ENCODE peak calls at places on chromosomes 2 and 18, in six cellular contexts. One of them, this sample, is unnamed.
A peak's percentile ranks its signal among the peaks of the same experiment; 100 is the strongest.

GRCh38 chr2:79189465-79189864 is 29.9 kb upstream of the REG3A start:
- DNase-seq in nephron progenitor cell: no peak
- DNase-seq in EL: no peak
- DNase-seq in stimulated activated CD4-positive, alpha-beta T cell treated with anti-CD3 and anti-CD28 coated beads, Interleukin-2, amount 100 ng/mL, for 24 hours: no peak
- DNase-seq in sigmoid colon: no peak
- DNase-seq in uterus: no peak
- DNase-seq in this sample: no peak

GRCh38 chr2:118134650-118135049 is 46.4 kb downstream of the INSIG2 start:
- DNase-seq in EL: no peak
- DNase-seq in sigmoid colon: no peak
- DNase-seq in uterus: no peak
- DNase-seq in stimulated activated CD4-positive, alpha-beta T cell treated with anti-CD3 and anti-CD28 coated beads, Interleukin-2, amount 100 ng/mL, for 24 hours: no peak
- DNase-seq in nephron progenitor cell: no peak
- DNase-seq in this sample: no peak

GRCh38 chr2:54708584-54709340 is 14.7 kb upstream of the EML6 start:
- DNase-seq in stimulated activated CD4-positive, alpha-beta T cell treated with anti-CD3 and anti-CD28 coated beads, Interleukin-2, amount 100 ng/mL, for 24 hours: no peak
- DNase-seq in nephron progenitor cell: no peak
- DNase-seq in EL: no peak
- DNase-seq in sigmoid colon: peak; percentile 73
- DNase-seq in uterus: no peak
- DNase-seq in this sample: no peak

GRCh38 chr2:46686811-46687210 is 207.4 kb downstream of the TMEM247 start:
- DNase-seq in stimulated activated CD4-positive, alpha-beta T cell treated with anti-CD3 and anti-CD28 coated beads, Interleukin-2, amount 100 ng/mL, for 24 hours: no peak
- DNase-seq in uterus: no peak
- DNase-seq in nephron progenitor cell: no peak
- DNase-seq in EL: no peak
- DNase-seq in sigmoid colon: no peak
- DNase-seq in this sample: no peak

GRCh38 chr2:127061377-127062273 is 45.3 kb downstream of the BIN1 start:
- DNase-seq in uterus: peak; percentile 64
- DNase-seq in EL: peak; percentile 62
- DNase-seq in sigmoid colon: no peak
- DNase-seq in stimulated activated CD4-positive, alpha-beta T cell treated with anti-CD3 and anti-CD28 coated beads, Interleukin-2, amount 100 ng/mL, for 24 hours: no peak
- DNase-seq in nephron progenitor cell: no peak
- DNase-seq in this sample: no peak

GRCh38 chr2:143946436-143947385 is 573.2 kb downstream of the ZEB2 start:
- DNase-seq in uterus: no peak
- DNase-seq in stimulated activated CD4-positive, alpha-beta T cell treated with anti-CD3 and anti-CD28 coated beads, Interleukin-2, amount 100 ng/mL, for 24 hours: no peak
- DNase-seq in sigmoid colon: no peak
- DNase-seq in EL: peak; percentile 66
- DNase-seq in nephron progenitor cell: no peak
- DNase-seq in this sample: no peak

GRCh38 chr2:138707424-138708074 is 72.6 kb downstream of the NXPH2 start:
- DNase-seq in EL: peak; percentile 52
- DNase-seq in nephron progenitor cell: no peak
- DNase-seq in sigmoid colon: no peak
- DNase-seq in uterus: no peak
- DNase-seq in stimulated activated CD4-positive, alpha-beta T cell treated with anti-CD3 and anti-CD28 coated beads, Interleukin-2, amount 100 ng/mL, for 24 hours: no peak
- DNase-seq in this sample: no peak

GRCh38 chr2:1068241-1068640 is 117.6 kb downstream of the SNTG2 start:
- DNase-seq in sigmoid colon: no peak
- DNase-seq in stimulated activated CD4-positive, alpha-beta T cell treated with anti-CD3 and anti-CD28 coated beads, Interleukin-2, amount 100 ng/mL, for 24 hours: no peak
- DNase-seq in uterus: no peak
- DNase-seq in EL: no peak
- DNase-seq in nephron progenitor cell: no peak
- DNase-seq in this sample: no peak

GRCh38 chr18:10744653-10745052 is 218.8 kb downstream of the NAPG start:
- DNase-seq in stimulated activated CD4-positive, alpha-beta T cell treated with anti-CD3 and anti-CD28 coated beads, Interleukin-2, amount 100 ng/mL, for 24 hours: no peak
- DNase-seq in uterus: no peak
- DNase-seq in sigmoid colon: no peak
- DNase-seq in nephron progenitor cell: no peak
- DNase-seq in EL: no peak
- DNase-seq in this sample: no peak

GRCh38 chr2:42848270-42848669 is 55.9 kb upstream of the HAAO start:
- DNase-seq in nephron progenitor cell: no peak
- DNase-seq in sigmoid colon: no peak
- DNase-seq in stimulated activated CD4-positive, alpha-beta T cell treated with anti-CD3 and anti-CD28 coated beads, Interleukin-2, amount 100 ng/mL, for 24 hours: no peak
- DNase-seq in EL: no peak
- DNase-seq in uterus: no peak
- DNase-seq in this sample: no peak

GRCh38 chr2:42068571-42069178 is 20.9 kb downstream of the PKDCC start:
- DNase-seq in sigmoid colon: peak; percentile 53
- DNase-seq in stimulated activated CD4-positive, alpha-beta T cell treated with anti-CD3 and anti-CD28 coated beads, Interleukin-2, amount 100 ng/mL, for 24 hours: no peak
- DNase-seq in uterus: no peak
- DNase-seq in EL: no peak
- DNase-seq in nephron progenitor cell: no peak
- DNase-seq in this sample: no peak

GRCh38 chr18:48042431-48042830 is 112.0 kb upstream of the SMAD2 start:
- DNase-seq in stimulated activated CD4-positive, alpha-beta T cell treated with anti-CD3 and anti-CD28 coated beads, Interleukin-2, amount 100 ng/mL, for 24 hours: no peak
- DNase-seq in sigmoid colon: peak; percentile 57
- DNase-seq in EL: no peak
- DNase-seq in nephron progenitor cell: no peak
- DNase-seq in uterus: no peak
- DNase-seq in this sample: no peak

GRCh38 chr18:31275722-31276463 is 42.1 kb upstream of the DSG1 start:
- DNase-seq in sigmoid colon: no peak
- DNase-seq in nephron progenitor cell: no peak
- DNase-seq in stimulated activated CD4-positive, alpha-beta T cell treated with anti-CD3 and anti-CD28 coated beads, Interleukin-2, amount 100 ng/mL, for 24 hours: no peak
- DNase-seq in EL: no peak
- DNase-seq in uterus: no peak
- DNase-seq in this sample: no peak

GRCh38 chr18:47184419-47185050 is 8.4 kb upstream of the IER3IP1 start:
- DNase-seq in uterus: peak; percentile 19
- DNase-seq in EL: peak; percentile 13
- DNase-seq in stimulated activated CD4-positive, alpha-beta T cell treated with anti-CD3 and anti-CD28 coated beads, Interleukin-2, amount 100 ng/mL, for 24 hours: no peak
- DNase-seq in sigmoid colon: peak; percentile 65
- DNase-seq in nephron progenitor cell: no peak
- DNase-seq in this sample: no peak

GRCh38 chr2:38692636-38693318 is 26.9 kb downstream of the GALM start:
- DNase-seq in sigmoid colon: no peak
- DNase-seq in EL: no peak
- DNase-seq in nephron progenitor cell: no peak
- DNase-seq in uterus: no peak
- DNase-seq in stimulated activated CD4-positive, alpha-beta T cell treated with anti-CD3 and anti-CD28 coated beads, Interleukin-2, amount 100 ng/mL, for 24 hours: no peak
- DNase-seq in this sample: no peak

GRCh38 chr2:58601017-58601416 is 359.9 kb upstream of the FANCL start:
- DNase-seq in sigmoid colon: no peak
- DNase-seq in EL: peak; percentile 52
- DNase-seq in uterus: no peak
- DNase-seq in stimulated activated CD4-positive, alpha-beta T cell treated with anti-CD3 and anti-CD28 coated beads, Interleukin-2, amount 100 ng/mL, for 24 hours: no peak
- DNase-seq in nephron progenitor cell: no peak
- DNase-seq in this sample: no peak

GRCh38 chr2:86439879-86440630 is 1.1 kb upstream of the KDM3A start:
- DNase-seq in stimulated activated CD4-positive, alpha-beta T cell treated with anti-CD3 and anti-CD28 coated beads, Interleukin-2, amount 100 ng/mL, for 24 hours: no peak
- DNase-seq in sigmoid colon: no peak
- DNase-seq in EL: no peak
- DNase-seq in nephron progenitor cell: no peak
- DNase-seq in uterus: no peak
- DNase-seq in this sample: no peak

GRCh38 chr18:22195052-22195451 is 25.7 kb downstream of the GATA6 start:
- DNase-seq in uterus: no peak
- DNase-seq in EL: no peak
- DNase-seq in nephron progenitor cell: no peak
- DNase-seq in stimulated activated CD4-positive, alpha-beta T cell treated with anti-CD3 and anti-CD28 coated beads, Interleukin-2, amount 100 ng/mL, for 24 hours: no peak
- DNase-seq in sigmoid colon: no peak
- DNase-seq in this sample: no peak

GRCh38 chr2:95267458-95268207 is 6.6 kb upstream of the PROM2 start:
- DNase-seq in stimulated activated CD4-positive, alpha-beta T cell treated with anti-CD3 and anti-CD28 coated beads, Interleukin-2, amount 100 ng/mL, for 24 hours: no peak
- DNase-seq in nephron progenitor cell: no peak
- DNase-seq in uterus: no peak
- DNase-seq in EL: peak; percentile 16
- DNase-seq in sigmoid colon: no peak
- DNase-seq in this sample: no peak

GRCh38 chr2:239802101-239802649 is 223.0 kb downstream of the NDUFA10 start:
- DNase-seq in stimulated activated CD4-positive, alpha-beta T cell treated with anti-CD3 and anti-CD28 coated beads, Interleukin-2, amount 100 ng/mL, for 24 hours: no peak
- DNase-seq in sigmoid colon: peak; percentile 38
- DNase-seq in EL: no peak
- DNase-seq in uterus: no peak
- DNase-seq in nephron progenitor cell: no peak
- DNase-seq in this sample: no peak

GRCh38 chr18:36697905-36698304 is 130.9 kb downstream of the TPGS2 start:
- DNase-seq in nephron progenitor cell: no peak
- DNase-seq in uterus: no peak
- DNase-seq in EL: peak; percentile 61
- DNase-seq in stimulated activated CD4-positive, alpha-beta T cell treated with anti-CD3 and anti-CD28 coated beads, Interleukin-2, amount 100 ng/mL, for 24 hours: no peak
- DNase-seq in sigmoid colon: no peak
- DNase-seq in this sample: peak; percentile 76

GRCh38 chr2:48415765-48416515 is 114.0 kb upstream of the STON1 start:
- DNase-seq in sigmoid colon: no peak
- DNase-seq in EL: no peak
- DNase-seq in nephron progenitor cell: no peak
- DNase-seq in uterus: no peak
- DNase-seq in stimulated activated CD4-positive, alpha-beta T cell treated with anti-CD3 and anti-CD28 coated beads, Interleukin-2, amount 100 ng/mL, for 24 hours: no peak
- DNase-seq in this sample: no peak

GRCh38 chr2:158004131-158004530 is 97.5 kb upstream of the UPP2 start:
- DNase-seq in EL: peak; percentile 22
- DNase-seq in stimulated activated CD4-positive, alpha-beta T cell treated with anti-CD3 and anti-CD28 coated beads, Interleukin-2, amount 100 ng/mL, for 24 hours: no peak
- DNase-seq in nephron progenitor cell: no peak
- DNase-seq in sigmoid colon: no peak
- DNase-seq in uterus: no peak
- DNase-seq in this sample: no peak

GRCh38 chr2:232646726-232647125 is 13.3 kb downstream of the EFHD1 start:
- DNase-seq in nephron progenitor cell: no peak
- DNase-seq in sigmoid colon: no peak
- DNase-seq in uterus: no peak
- DNase-seq in stimulated activated CD4-positive, alpha-beta T cell treated with anti-CD3 and anti-CD28 coated beads, Interleukin-2, amount 100 ng/mL, for 24 hours: no peak
- DNase-seq in EL: no peak
- DNase-seq in this sample: no peak

GRCh38 chr2:32061973-32062861 is 1.1 kb upstream of the SPAST start:
- DNase-seq in sigmoid colon: peak; percentile 78
- DNase-seq in stimulated activated CD4-positive, alpha-beta T cell treated with anti-CD3 and anti-CD28 coated beads, Interleukin-2, amount 100 ng/mL, for 24 hours: no peak
- DNase-seq in nephron progenitor cell: peak; percentile 15
- DNase-seq in uterus: peak; percentile 41
- DNase-seq in EL: peak; percentile 28
- DNase-seq in this sample: peak; percentile 48

GRCh38 chr2:182713611-182714010 is 2.4 kb upstream of the DNAJC10 start:
- DNase-seq in EL: no peak
- DNase-seq in nephron progenitor cell: no peak
- DNase-seq in sigmoid colon: no peak
- DNase-seq in uterus: no peak
- DNase-seq in stimulated activated CD4-positive, alpha-beta T cell treated with anti-CD3 and anti-CD28 coated beads, Interleukin-2, amount 100 ng/mL, for 24 hours: no peak
- DNase-seq in this sample: no peak

GRCh38 chr2:27072950-27073349 is 1.5 kb upstream of the OST4 start:
- DNase-seq in uterus: no peak
- DNase-seq in nephron progenitor cell: no peak
- DNase-seq in sigmoid colon: no peak
- DNase-seq in EL: no peak
- DNase-seq in stimulated activated CD4-positive, alpha-beta T cell treated with anti-CD3 and anti-CD28 coated beads, Interleukin-2, amount 100 ng/mL, for 24 hours: no peak
- DNase-seq in this sample: no peak

GRCh38 chr2:232104076-232104646 is 142.6 kb downstream of the DIS3L2 start:
- DNase-seq in sigmoid colon: no peak
- DNase-seq in uterus: no peak
- DNase-seq in EL: no peak
- DNase-seq in stimulated activated CD4-positive, alpha-beta T cell treated with anti-CD3 and anti-CD28 coated beads, Interleukin-2, amount 100 ng/mL, for 24 hours: no peak
- DNase-seq in nephron progenitor cell: no peak
- DNase-seq in this sample: no peak

GRCh38 chr2:131043199-131044077 is 49.8 kb downstream of the FAM168B start:
- DNase-seq in sigmoid colon: peak; percentile 43
- DNase-seq in uterus: no peak
- DNase-seq in EL: no peak
- DNase-seq in nephron progenitor cell: no peak
- DNase-seq in stimulated activated CD4-positive, alpha-beta T cell treated with anti-CD3 and anti-CD28 coated beads, Interleukin-2, amount 100 ng/mL, for 24 hours: peak; percentile 15
- DNase-seq in this sample: no peak

GRCh38 chr18:49565656-49566055 is 3.8 kb downstream of the LIPG start:
- DNase-seq in nephron progenitor cell: no peak
- DNase-seq in sigmoid colon: no peak
- DNase-seq in EL: no peak
- DNase-seq in stimulated activated CD4-positive, alpha-beta T cell treated with anti-CD3 and anti-CD28 coated beads, Interleukin-2, amount 100 ng/mL, for 24 hours: no peak
- DNase-seq in uterus: no peak
- DNase-seq in this sample: no peak

GRCh38 chr2:205372141-205372540 is 310.2 kb upstream of the NRP2 start:
- DNase-seq in uterus: no peak
- DNase-seq in EL: peak; percentile 52
- DNase-seq in nephron progenitor cell: no peak
- DNase-seq in stimulated activated CD4-positive, alpha-beta T cell treated with anti-CD3 and anti-CD28 coated beads, Interleukin-2, amount 100 ng/mL, for 24 hours: no peak
- DNase-seq in sigmoid colon: no peak
- DNase-seq in this sample: no peak

GRCh38 chr2:156585457-156585856 is 149.3 kb downstream of the GPD2 start:
- DNase-seq in stimulated activated CD4-positive, alpha-beta T cell treated with anti-CD3 and anti-CD28 coated beads, Interleukin-2, amount 100 ng/mL, for 24 hours: no peak
- DNase-seq in sigmoid colon: no peak
- DNase-seq in EL: no peak
- DNase-seq in nephron progenitor cell: no peak
- DNase-seq in uterus: no peak
- DNase-seq in this sample: no peak

GRCh38 chr2:127541849-127542630 is 6.6 kb downstream of the MYO7B start:
- DNase-seq in sigmoid colon: no peak
- DNase-seq in EL: no peak
- DNase-seq in nephron progenitor cell: no peak
- DNase-seq in stimulated activated CD4-positive, alpha-beta T cell treated with anti-CD3 and anti-CD28 coated beads, Interleukin-2, amount 100 ng/mL, for 24 hours: no peak
- DNase-seq in uterus: no peak
- DNase-seq in this sample: no peak

GRCh38 chr2:40028792-40029488 is 249.9 kb upstream of the THUMPD2 start:
- DNase-seq in uterus: no peak
- DNase-seq in stimulated activated CD4-positive, alpha-beta T cell treated with anti-CD3 and anti-CD28 coated beads, Interleukin-2, amount 100 ng/mL, for 24 hours: no peak
- DNase-seq in nephron progenitor cell: no peak
- DNase-seq in sigmoid colon: no peak
- DNase-seq in EL: no peak
- DNase-seq in this sample: no peak

GRCh38 chr2:71224457-71224856 is 2.4 kb downstream of the PAIP2B start:
- DNase-seq in EL: no peak
- DNase-seq in nephron progenitor cell: no peak
- DNase-seq in uterus: no peak
- DNase-seq in sigmoid colon: no peak
- DNase-seq in stimulated activated CD4-positive, alpha-beta T cell treated with anti-CD3 and anti-CD28 coated beads, Interleukin-2, amount 100 ng/mL, for 24 hours: no peak
- DNase-seq in this sample: no peak

GRCh38 chr2:95058989-95059601 is 33.6 kb downstream of the MAL start:
- DNase-seq in nephron progenitor cell: peak; percentile 31
- DNase-seq in EL: no peak
- DNase-seq in uterus: no peak
- DNase-seq in stimulated activated CD4-positive, alpha-beta T cell treated with anti-CD3 and anti-CD28 coated beads, Interleukin-2, amount 100 ng/mL, for 24 hours: no peak
- DNase-seq in sigmoid colon: peak; percentile 59
- DNase-seq in this sample: no peak

GRCh38 chr2:135337066-135337465 is 194.0 kb downstream of the ZRANB3 start:
- DNase-seq in sigmoid colon: no peak
- DNase-seq in EL: no peak
- DNase-seq in uterus: no peak
- DNase-seq in stimulated activated CD4-positive, alpha-beta T cell treated with anti-CD3 and anti-CD28 coated beads, Interleukin-2, amount 100 ng/mL, for 24 hours: no peak
- DNase-seq in nephron progenitor cell: no peak
- DNase-seq in this sample: no peak